ENCODE peak calls at places on chromosomes 1 and 21, in five cellular contexts. V, S, W, G and Z are unnamed samples.
A peak's percentile ranks its signal among the peaks of the same experiment; 100 is the strongest.

GRCh38 chr1:18534810-18535205 is 54.1 kb downstream of the KLHDC7A start:
- DNase-seq in V (no peak), W (no peak), G (peak; percentile 6), S (no peak), Z (no peak)

GRCh38 chr1:96559707-96560588 is 161.6 kb upstream of the PTBP2 start:
- DNase-seq in W (peak; percentile 99), G (no peak), V (no peak), S (peak; percentile 100), Z (peak; percentile 94)

GRCh38 chr1:53766194-53766748 is 27.3 kb upstream of the GLIS1 start:
- DNase-seq in S (no peak), V (no peak), W (no peak), G (no peak), Z (no peak)

GRCh38 chr1:83064589-83065242 is 934.2 kb downstream of the TTLL7 start:
- DNase-seq in W (no peak), S (no peak), V (no peak), G (no peak), Z (no peak)

GRCh38 chr1:244796719-244797406 is 38.6 kb upstream of the COX20 start:
- DNase-seq in G (no peak), W (peak; percentile 72), S (no peak), V (peak; percentile 35), Z (peak; percentile 79)

GRCh38 chr1:198155253-198155652 is 1.5 kb upstream of the NEK7 start:
- DNase-seq in V (peak; percentile 28), G (no peak), S (no peak), W (peak; percentile 39), Z (peak; percentile 83)

GRCh38 chr1:16324456-16324890 is 27.8 kb downstream of the FBXO42 start:
- DNase-seq in G (no peak), V (peak; percentile 23), W (peak; percentile 80), S (no peak), Z (peak; percentile 77)

GRCh38 chr21:26965567-26966359 is 1.1 kb downstream of the ADAMTS5 start:
- DNase-seq in G (peak; percentile 71), V (no peak), S (no peak), W (peak; percentile 31), Z (peak; percentile 18)

GRCh38 chr1:184770176-184770575 is 15.5 kb upstream of the EDEM3 start:
- DNase-seq in G (no peak), W (no peak), S (no peak), V (no peak), Z (no peak)

GRCh38 chr1:181504294-181505115 is 21.2 kb downstream of the CACNA1E start:
- DNase-seq in G (no peak), V (peak; percentile 62), W (no peak), S (no peak), Z (peak; percentile 19)

GRCh38 chr1:99784809-99785255 is 18.4 kb upstream of the FRRS1 start:
- DNase-seq in W (no peak), G (no peak), S (no peak), V (no peak), Z (no peak)

GRCh38 chr1:59116920-59117542 is 179.9 kb upstream of the FGGY start:
- DNase-seq in S (no peak), G (no peak), W (peak; percentile 58), V (no peak), Z (peak; percentile 59)

GRCh38 chr1:1171551-1172340 is 1.9 kb upstream of the TTLL10 start:
- DNase-seq in W (no peak), S (no peak), G (peak; percentile 56), V (no peak), Z (no peak)

GRCh38 chr1:6960291-6960758 is 175.1 kb downstream of the CAMTA1 start:
- DNase-seq in V (no peak), S (no peak), W (peak; percentile 36), G (no peak), Z (peak; percentile 17)
- TF ChIP-seq CTCF in V (no peak), S (no peak), W (no peak), G (no peak), Z (no peak)

DNA sequence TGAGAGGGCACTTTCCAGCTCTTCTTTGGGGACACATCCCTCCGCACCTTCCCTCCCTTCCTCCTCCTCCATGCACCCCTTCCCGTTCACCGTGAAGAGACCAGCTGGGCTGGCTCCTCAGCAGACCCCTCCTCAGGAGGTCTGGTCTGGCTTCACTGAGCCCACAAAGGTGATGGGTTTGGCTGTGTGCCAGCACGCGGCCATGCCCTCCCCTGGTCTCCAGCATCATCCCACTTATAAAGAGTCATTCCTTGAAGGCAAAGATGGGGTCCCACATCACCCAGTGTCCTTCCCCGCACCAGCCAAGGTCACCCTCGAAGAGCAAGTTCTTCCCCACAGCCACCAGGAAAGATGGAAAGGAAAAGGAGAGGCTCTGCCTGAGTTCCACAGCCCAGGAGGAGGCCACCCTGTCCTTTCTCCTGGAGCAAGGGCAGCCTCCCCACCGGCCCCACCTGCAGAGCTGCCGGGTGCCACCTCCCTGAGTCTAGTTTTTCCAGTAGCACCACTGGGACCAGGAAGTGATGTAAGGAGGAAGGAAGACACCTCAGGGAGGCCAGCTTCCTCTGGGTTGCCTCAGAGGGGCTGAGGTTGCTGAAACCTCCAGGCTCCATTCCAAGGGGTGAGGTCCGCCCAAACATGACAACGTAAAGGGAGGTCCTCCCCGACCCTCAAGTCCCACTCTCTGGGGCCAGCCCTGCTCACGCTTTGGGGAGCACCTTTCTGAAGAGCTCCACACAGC is 32.7 kb downstream of the RIPK4 start:
- DNase-seq in S (no peak), G (no peak), V (no peak), W (peak; percentile 36), Z (no peak)
- H3K4me3 ChIP-seq in S (no peak overlapping the region), G (no peak overlapping the region), V (no peak overlapping the region), W (no peak overlapping the region), Z (no peak overlapping the region)

DNA sequence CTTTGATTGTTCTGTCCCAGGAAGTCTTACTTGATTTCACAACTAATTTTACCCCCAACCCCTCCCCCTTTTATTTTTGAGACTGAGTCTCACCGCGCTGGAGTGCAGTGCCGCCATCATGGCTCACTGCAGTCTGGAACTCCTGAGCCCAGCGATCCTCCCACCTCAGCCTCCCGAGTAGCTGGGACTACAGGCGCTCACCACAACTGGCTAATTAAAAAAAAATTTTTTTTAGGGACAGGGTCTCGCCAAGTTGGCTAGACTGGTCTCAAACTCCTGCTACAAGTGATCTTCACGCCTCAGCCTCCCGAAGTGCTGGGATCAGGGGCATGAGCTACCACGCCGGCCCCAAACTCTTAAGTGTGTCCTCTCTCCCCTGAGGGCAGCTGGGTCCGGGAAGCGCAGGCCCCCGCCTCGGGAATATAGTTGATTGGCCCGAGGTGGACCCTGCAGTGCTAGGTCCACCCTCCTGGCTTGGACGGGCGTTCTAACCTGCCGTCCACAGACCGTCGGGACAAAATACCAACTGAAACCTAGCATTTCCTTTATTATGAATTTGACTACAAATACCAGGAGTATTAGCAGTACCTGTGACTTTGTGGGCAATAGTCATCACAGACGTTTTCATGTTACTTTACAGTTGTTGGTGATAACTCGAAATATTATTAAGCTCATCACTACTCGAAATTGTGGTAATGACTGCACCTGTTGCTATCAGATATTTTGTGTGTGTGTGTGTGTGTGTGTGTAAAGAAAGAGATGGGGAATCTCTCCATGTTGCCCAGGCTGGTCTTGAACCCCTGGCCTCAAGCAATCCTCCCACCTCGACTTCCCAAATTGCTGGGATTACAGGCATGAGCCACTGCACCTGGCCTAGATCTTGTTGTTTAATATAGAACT is 642 bp upstream of the PARP1 start:
- DNase-seq in V (no peak), W (no peak), S (no peak), G (peak; percentile 62), Z (no peak)
- TF ChIP-seq CTCF in V (no peak), W (no peak), S (no peak), G (no peak), Z (no peak)

GRCh38 chr1:203733009-203733863 is 31.7 kb upstream of the LAX1 start:
- DNase-seq in G (no peak), V (no peak), S (no peak), W (no peak), Z (no peak)
- H3K4me3 ChIP-seq in G (no peak overlapping the region), V (no peak overlapping the region), S (no peak overlapping the region), W (no peak overlapping the region), Z (no peak overlapping the region)

GRCh38 chr1:20711285-20712209 is 6.3 kb downstream of the KIF17 start:
- DNase-seq in S (no peak), V (no peak), W (no peak), G (no peak), Z (no peak)
- TF ChIP-seq CTCF in S (peak; percentile 24), V (no peak), W (no peak), G (no peak), Z (no peak)

GRCh38 chr1:179742717-179743678 is at the start of gene FAM163A:
- DNase-seq in W (no peak), G (peak; percentile 60), V (no peak), S (no peak), Z (no peak)

GRCh38 chr1:179745743-179746142 is 2.7 kb downstream of the FAM163A start:
- DNase-seq in V (no peak), W (no peak), S (no peak), G (no peak), Z (no peak)

GRCh38 chr1:179745131-179745611 is 2.1 kb downstream of the FAM163A start:
- DNase-seq in V (no peak), S (no peak), G (no peak), W (no peak), Z (no peak)

GRCh38 chr1:179743679-179744400 is 749 bp downstream of the FAM163A start:
- DNase-seq in G (peak; percentile 60), W (no peak), S (no peak), V (no peak), Z (no peak)

GRCh38 chr1:179744401-179745130 is 1.5 kb downstream of the FAM163A start:
- DNase-seq in W (no peak), S (no peak), G (no peak), V (no peak), Z (no peak)
- H3K4me3 ChIP-seq in W (no peak overlapping the region), S (no peak overlapping the region), G (no peak overlapping the region), V (no peak overlapping the region), Z (no peak overlapping the region)

DNA sequence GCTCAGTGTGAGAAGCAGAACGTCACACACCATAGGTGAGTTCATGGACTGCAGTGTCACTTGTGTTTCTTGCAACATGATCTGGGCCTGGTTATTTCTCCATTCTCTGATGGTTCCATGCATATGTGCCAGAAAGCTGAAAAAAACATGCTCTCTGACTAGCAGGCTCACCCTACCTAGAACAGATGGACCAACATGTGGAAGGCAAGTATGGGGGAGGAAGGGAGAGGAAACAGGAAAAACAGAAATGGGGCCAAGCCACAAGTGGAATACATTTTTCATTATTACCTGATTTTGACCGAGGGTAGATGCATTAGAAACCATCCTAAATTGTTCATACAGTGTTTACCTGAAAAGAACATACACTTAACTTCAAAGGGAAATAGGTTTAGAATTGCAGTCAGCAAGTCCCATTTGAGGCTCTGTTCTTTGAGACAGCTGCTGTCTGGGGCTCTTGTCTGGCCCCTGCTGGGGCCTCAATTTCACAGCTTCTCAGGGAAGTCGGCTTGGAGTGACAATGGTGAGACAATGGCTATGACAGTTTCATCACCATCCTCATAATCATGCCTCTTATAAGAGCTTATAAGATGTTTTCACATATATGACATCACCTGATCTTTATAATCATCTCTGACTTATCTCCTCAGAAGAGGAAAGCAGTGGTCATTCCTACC is 327.4 kb downstream of the SIPA1L2 start:
- DNase-seq in V (no peak), W (no peak), G (no peak), S (no peak), Z (no peak)
- TF ChIP-seq CTCF in V (no peak), W (no peak), G (no peak), S (no peak), Z (no peak)

DNA sequence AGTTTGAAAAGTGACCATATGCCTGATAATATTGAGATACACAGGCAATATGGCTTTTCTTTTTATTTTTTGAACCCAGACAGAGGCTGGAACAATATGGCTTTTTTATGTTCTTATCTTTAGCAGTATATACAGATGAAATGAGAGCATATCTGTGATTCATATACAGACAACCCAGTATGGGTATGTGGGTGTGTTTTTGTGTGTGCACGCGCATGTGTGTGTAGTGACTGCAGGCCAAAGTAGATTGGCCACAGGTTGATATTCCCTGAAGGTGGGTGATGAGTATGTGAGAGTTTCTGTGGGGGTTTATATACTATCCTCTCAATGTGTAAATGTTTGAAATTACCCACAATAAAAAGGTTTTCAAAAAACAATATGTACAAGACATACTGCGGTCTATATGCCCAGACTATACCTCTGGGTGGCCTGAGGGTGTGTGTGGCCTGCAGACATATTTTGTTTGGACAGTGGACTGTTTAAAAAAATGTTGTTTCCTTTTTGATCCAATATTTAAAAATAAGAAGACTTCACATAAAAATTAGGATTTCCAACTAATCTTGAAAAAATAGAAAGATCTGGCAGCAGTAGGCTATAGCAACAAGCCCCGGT is 26.3 kb upstream of the TIAM1 start:
- DNase-seq in W (no peak), G (no peak), V (no peak), S (no peak), Z (no peak)
- H3K4me3 ChIP-seq in W (no peak overlapping the region), G (no peak overlapping the region), V (no peak overlapping the region), S (no peak overlapping the region), Z (no peak overlapping the region)